ENCODE peak calls at places on chromosome 15, in seven cellular contexts. Y is H4; C is fibroblast of mammary gland; T is RPMI7951; I is uterus; U is activated naive CD4-positive, alpha-beta T cell treated with anti-CD3 and anti-CD28 coated beads for 36 hours; G is NCI-H2107. Z is an unnamed sample.

GRCh38 chr15:40413036-40413435 is 7.4 kb downstream of the IVD start:
- DNase-seq in U (no peak), I (no peak), T (no peak), G (no peak), C (no peak), Y (no peak), Z (no peak)

GRCh38 chr15:46872591-46872990 is 844.7 kb upstream of the SEMA6D start:
- DNase-seq in U (no peak), T (no peak), C (no peak), G (no peak), Y (no peak), I (no peak), Z (no peak)

GRCh38 chr15:38217788-38218609 is 34.6 kb upstream of the SPRED1 start:
- DNase-seq in G (no peak), U (no peak), Y (no peak), C (peak; percentile 57), I (no peak), T (peak; percentile 35), Z (peak; percentile 57)

GRCh38 chr15:81311834-81312459 is 12.0 kb downstream of the STARD5 start:
- DNase-seq in Y (no peak), U (no peak), I (no peak), C (peak; percentile 82), T (no peak), G (no peak), Z (no peak)

GRCh38 chr15:81276967-81277366 is 47.0 kb downstream of the STARD5 start:
- DNase-seq in G (no peak), Y (no peak), I (no peak), U (no peak), C (no peak), T (no peak), Z (no peak)

GRCh38 chr15:99343836-99344551 is 92.7 kb downstream of the LRRC28 start:
- DNase-seq in U (peak; percentile 43), Y (peak; percentile 19), T (peak; percentile 43), I (peak; percentile 26), G (no peak), C (no peak), Z (no peak)

GRCh38 chr15:72532991-72533601 is 59.0 kb downstream of the ARIH1 start:
- DNase-seq in T (peak; percentile 9), C (no peak), Y (no peak), I (no peak), U (peak; percentile 36), G (no peak), Z (peak; percentile 7)

GRCh38 chr15:51727141-51727897 is 10.1 kb downstream of the LYSMD2 start:
- DNase-seq in I (no peak), G (no peak), U (peak; percentile 58), Y (no peak), T (peak; percentile 65), C (peak; percentile 51), Z (no peak)

GRCh38 chr15:99635794-99636193 is 70.0 kb downstream of the MEF2A start:
- DNase-seq in G (no peak), C (no peak), U (no peak), T (no peak), Y (no peak), I (no peak), Z (no peak)

GRCh38 chr15:85329561-85330421 is 50.6 kb upstream of the AKAP13 start:
- DNase-seq in I (no peak), T (peak; percentile 88), G (no peak), C (peak; percentile 93), Y (peak; percentile 68), U (peak; percentile 50), Z (peak; percentile 39)

GRCh38 chr15:38885001-38885400 is 320.4 kb upstream of the RASGRP1 start:
- DNase-seq in G (no peak), C (peak; percentile 48), I (no peak), Y (peak; percentile 69), U (no peak), T (peak; percentile 90), Z (no peak)

GRCh38 chr15:60390931-60391501 is 6.8 kb downstream of the ANXA2 start:
- DNase-seq in T (peak; percentile 98), U (no peak), C (peak; percentile 93), Y (peak; percentile 83), G (no peak), I (peak; percentile 64), Z (no peak)

GRCh38 chr15:95259513-95259912 is 1028.2 kb downstream of the MCTP2 start:
- DNase-seq in Y (peak; percentile 69), I (peak; percentile 82), U (peak; percentile 72), G (peak; percentile 42), C (peak; percentile 81), T (peak; percentile 71), Z (peak; percentile 94)

GRCh38 chr15:62845239-62846126 is 197.1 kb upstream of the TPM1 start:
- DNase-seq in Y (no peak), I (no peak), G (no peak), C (peak; percentile 42), U (no peak), T (peak; percentile 68), Z (no peak)

GRCh38 chr15:35757790-35758189 is 211.8 kb upstream of the DPH6 start:
- DNase-seq in T (no peak), Y (no peak), I (no peak), U (no peak), G (no peak), C (no peak), Z (no peak)

GRCh38 chr15:63296195-63296594 is 18.8 kb downstream of the APH1B start:
- DNase-seq in Y (no peak), C (no peak), G (no peak), T (no peak), U (no peak), I (no peak), Z (no peak)

GRCh38 chr15:68154923-68155559 is 50.1 kb downstream of the CALML4 start:
- DNase-seq in I (peak; percentile 51), Y (peak; percentile 42), T (peak; percentile 49), G (peak; percentile 2), C (peak; percentile 76), U (peak; percentile 25), Z (peak; percentile 86)

GRCh38 chr15:68431792-68432401 is at the start of gene ITGA11:
- DNase-seq in U (no peak), G (no peak), C (no peak), Y (peak; percentile 28), T (peak; percentile 87), I (peak; percentile 87), Z (peak; percentile 89)

GRCh38 chr15:58336161-58336560 is 95.6 kb upstream of the LIPC start:
- DNase-seq in I (no peak), U (no peak), T (no peak), Y (no peak), G (no peak), C (no peak), Z (no peak)

GRCh38 chr15:64164436-64164835 is 1.6 kb upstream of the PPIB start:
- DNase-seq in T (no peak), C (no peak), Y (no peak), U (no peak), G (no peak), I (no peak), Z (no peak)

GRCh38 chr15:22979699-22980188 is 424 bp downstream of the CYFIP1 start:
- DNase-seq in T (peak; percentile 15), U (peak; percentile 23), I (peak; percentile 28), G (no peak), C (peak; percentile 22), Y (no peak), Z (peak; percentile 72)

Z was measured in left kidney.